ENCODE peak calls at places on chromosomes 7 and 10, in four cellular contexts. One of them, this sample, is unnamed.

GRCh38 chr7:122423591-122423990 is 119.0 kb upstream of the FEZF1 start:
- DNase-seq in activated CD8-positive, alpha-beta memory T cell treated with anti-CD3 and anti-CD28 coated beads, Interleukin-2, amount 50 U/mL, for 48 hours: no peak
- DNase-seq in endothelial cell of umbilical vein: no peak
- DNase-seq in ELR: no peak
- DNase-seq in this sample: no peak

GRCh38 chr7:18357691-18358090 is 137.9 kb upstream of the HDAC9 start:
- DNase-seq in activated CD8-positive, alpha-beta memory T cell treated with anti-CD3 and anti-CD28 coated beads, Interleukin-2, amount 50 U/mL, for 48 hours: no peak
- DNase-seq in endothelial cell of umbilical vein: no peak
- DNase-seq in ELR: peak
- DNase-seq in this sample: peak

GRCh38 chr7:15801041-15801440 is 114.6 kb upstream of the MEOX2 start:
- DNase-seq in activated CD8-positive, alpha-beta memory T cell treated with anti-CD3 and anti-CD28 coated beads, Interleukin-2, amount 50 U/mL, for 48 hours: no peak
- DNase-seq in endothelial cell of umbilical vein: no peak
- DNase-seq in ELR: no peak
- DNase-seq in this sample: no peak

GRCh38 chr7:115953554-115954248 is 76.9 kb downstream of the TFEC start:
- DNase-seq in ELR: no peak
- DNase-seq in activated CD8-positive, alpha-beta memory T cell treated with anti-CD3 and anti-CD28 coated beads, Interleukin-2, amount 50 U/mL, for 48 hours: no peak
- DNase-seq in endothelial cell of umbilical vein: no peak
- DNase-seq in this sample: no peak

GRCh38 chr7:64997927-64998391 is 7.1 kb upstream of the ZNF117 start:
- DNase-seq in ELR: peak
- DNase-seq in endothelial cell of umbilical vein: no peak
- DNase-seq in activated CD8-positive, alpha-beta memory T cell treated with anti-CD3 and anti-CD28 coated beads, Interleukin-2, amount 50 U/mL, for 48 hours: no peak
- DNase-seq in this sample: no peak

GRCh38 chr7:74581916-74582440 is 75.5 kb upstream of the GTF2I start:
- DNase-seq in endothelial cell of umbilical vein: no peak
- DNase-seq in ELR: no peak
- DNase-seq in activated CD8-positive, alpha-beta memory T cell treated with anti-CD3 and anti-CD28 coated beads, Interleukin-2, amount 50 U/mL, for 48 hours: no peak
- DNase-seq in this sample: no peak

GRCh38 chr7:157433628-157434027 is 96.8 kb downstream of the DNAJB6 start:
- DNase-seq in ELR: no peak
- DNase-seq in endothelial cell of umbilical vein: no peak
- DNase-seq in activated CD8-positive, alpha-beta memory T cell treated with anti-CD3 and anti-CD28 coated beads, Interleukin-2, amount 50 U/mL, for 48 hours: no peak
- DNase-seq in this sample: no peak

GRCh38 chr7:130982160-130982638 is 248.2 kb upstream of the KLF14 start:
- DNase-seq in activated CD8-positive, alpha-beta memory T cell treated with anti-CD3 and anti-CD28 coated beads, Interleukin-2, amount 50 U/mL, for 48 hours: no peak
- DNase-seq in ELR: peak
- DNase-seq in endothelial cell of umbilical vein: peak
- DNase-seq in this sample: peak

GRCh38 chr10:34241226-34242000 is 573.7 kb downstream of the PARD3 start:
- DNase-seq in ELR: no peak
- DNase-seq in endothelial cell of umbilical vein: no peak
- DNase-seq in activated CD8-positive, alpha-beta memory T cell treated with anti-CD3 and anti-CD28 coated beads, Interleukin-2, amount 50 U/mL, for 48 hours: no peak
- DNase-seq in this sample: no peak

GRCh38 chr10:93897070-93897797 is 3.5 kb downstream of the SLC35G1 start:
- DNase-seq in ELR: no peak
- DNase-seq in endothelial cell of umbilical vein: no peak
- DNase-seq in activated CD8-positive, alpha-beta memory T cell treated with anti-CD3 and anti-CD28 coated beads, Interleukin-2, amount 50 U/mL, for 48 hours: no peak
- DNase-seq in this sample: no peak

GRCh38 chr7:100089458-100090201 is 861 bp downstream of the COPS6 start:
- DNase-seq in endothelial cell of umbilical vein: no peak
- DNase-seq in activated CD8-positive, alpha-beta memory T cell treated with anti-CD3 and anti-CD28 coated beads, Interleukin-2, amount 50 U/mL, for 48 hours: no peak
- DNase-seq in ELR: peak
- DNase-seq in this sample: no peak

GRCh38 chr10:79468015-79468560 is 22.7 kb upstream of the ZCCHC24 start:
- DNase-seq in activated CD8-positive, alpha-beta memory T cell treated with anti-CD3 and anti-CD28 coated beads, Interleukin-2, amount 50 U/mL, for 48 hours: no peak
- DNase-seq in endothelial cell of umbilical vein: no peak
- DNase-seq in ELR: no peak
- DNase-seq in this sample: no peak

GRCh38 chr10:87991946-87992345 is 128.5 kb downstream of the PTEN start:
- DNase-seq in activated CD8-positive, alpha-beta memory T cell treated with anti-CD3 and anti-CD28 coated beads, Interleukin-2, amount 50 U/mL, for 48 hours: no peak
- DNase-seq in ELR: no peak
- DNase-seq in endothelial cell of umbilical vein: no peak
- DNase-seq in this sample: no peak

GRCh38 chr10:74072503-74072902 is 74.6 kb downstream of the VCL start:
- DNase-seq in endothelial cell of umbilical vein: no peak
- DNase-seq in activated CD8-positive, alpha-beta memory T cell treated with anti-CD3 and anti-CD28 coated beads, Interleukin-2, amount 50 U/mL, for 48 hours: no peak
- DNase-seq in ELR: peak
- DNase-seq in this sample: peak

GRCh38 chr10:51092402-51092801 is 18.1 kb downstream of the PRKG1 start:
- DNase-seq in endothelial cell of umbilical vein: no peak
- DNase-seq in ELR: no peak
- DNase-seq in activated CD8-positive, alpha-beta memory T cell treated with anti-CD3 and anti-CD28 coated beads, Interleukin-2, amount 50 U/mL, for 48 hours: no peak
- DNase-seq in this sample: peak

GRCh38 chr7:22576941-22577927 is 77.2 kb upstream of the STEAP1B start:
- DNase-seq in endothelial cell of umbilical vein: peak
- DNase-seq in ELR: peak
- DNase-seq in activated CD8-positive, alpha-beta memory T cell treated with anti-CD3 and anti-CD28 coated beads, Interleukin-2, amount 50 U/mL, for 48 hours: no peak
- DNase-seq in this sample: peak

GRCh38 chr7:33195264-33195663 is 65.9 kb downstream of the BBS9 start:
- DNase-seq in activated CD8-positive, alpha-beta memory T cell treated with anti-CD3 and anti-CD28 coated beads, Interleukin-2, amount 50 U/mL, for 48 hours: no peak
- DNase-seq in ELR: peak
- DNase-seq in endothelial cell of umbilical vein: no peak
- DNase-seq in this sample: no peak

GRCh38 chr10:126939706-126940105 is 34.5 kb downstream of the DOCK1 start:
- DNase-seq in ELR: no peak
- DNase-seq in activated CD8-positive, alpha-beta memory T cell treated with anti-CD3 and anti-CD28 coated beads, Interleukin-2, amount 50 U/mL, for 48 hours: no peak
- DNase-seq in endothelial cell of umbilical vein: no peak
- DNase-seq in this sample: no peak

GRCh38 chr10:52677087-52677486 is 95.5 kb downstream of the MBL2 start:
- DNase-seq in ELR: no peak
- DNase-seq in endothelial cell of umbilical vein: peak
- DNase-seq in activated CD8-positive, alpha-beta memory T cell treated with anti-CD3 and anti-CD28 coated beads, Interleukin-2, amount 50 U/mL, for 48 hours: no peak
- DNase-seq in this sample: no peak

GRCh38 chr7:139482662-139483466 is 609 bp downstream of the KLRG2 start:
- DNase-seq in activated CD8-positive, alpha-beta memory T cell treated with anti-CD3 and anti-CD28 coated beads, Interleukin-2, amount 50 U/mL, for 48 hours: peak
- DNase-seq in endothelial cell of umbilical vein: no peak
- DNase-seq in ELR: no peak
- DNase-seq in this sample: peak

GRCh38 chr10:126646101-126646500 is 24.4 kb downstream of the C10orf90 start:
- DNase-seq in activated CD8-positive, alpha-beta memory T cell treated with anti-CD3 and anti-CD28 coated beads, Interleukin-2, amount 50 U/mL, for 48 hours: no peak
- DNase-seq in ELR: peak
- DNase-seq in endothelial cell of umbilical vein: no peak
- DNase-seq in this sample: no peak

GRCh38 chr10:104054430-104054829 is 31.2 kb downstream of the COL17A1 start:
- DNase-seq in activated CD8-positive, alpha-beta memory T cell treated with anti-CD3 and anti-CD28 coated beads, Interleukin-2, amount 50 U/mL, for 48 hours: no peak
- DNase-seq in endothelial cell of umbilical vein: peak
- DNase-seq in ELR: peak
- DNase-seq in this sample: no peak

GRCh38 chr10:88195841-88196240 is 332.4 kb downstream of the PTEN start:
- DNase-seq in ELR: no peak
- DNase-seq in activated CD8-positive, alpha-beta memory T cell treated with anti-CD3 and anti-CD28 coated beads, Interleukin-2, amount 50 U/mL, for 48 hours: no peak
- DNase-seq in endothelial cell of umbilical vein: no peak
- DNase-seq in this sample: no peak

GRCh38 chr10:12897278-12897677 is 104.2 kb downstream of the CCDC3 start:
- DNase-seq in ELR: no peak
- DNase-seq in activated CD8-positive, alpha-beta memory T cell treated with anti-CD3 and anti-CD28 coated beads, Interleukin-2, amount 50 U/mL, for 48 hours: no peak
- DNase-seq in endothelial cell of umbilical vein: no peak
- DNase-seq in this sample: no peak

GRCh38 chr7:123285076-123285700 is 85.4 kb upstream of the SLC13A1 start:
- DNase-seq in endothelial cell of umbilical vein: no peak
- DNase-seq in ELR: no peak
- DNase-seq in activated CD8-positive, alpha-beta memory T cell treated with anti-CD3 and anti-CD28 coated beads, Interleukin-2, amount 50 U/mL, for 48 hours: no peak
- DNase-seq in this sample: no peak

GRCh38 chr7:128728608-128729007 is 10.6 kb upstream of the CALU start:
- DNase-seq in endothelial cell of umbilical vein: no peak
- DNase-seq in activated CD8-positive, alpha-beta memory T cell treated with anti-CD3 and anti-CD28 coated beads, Interleukin-2, amount 50 U/mL, for 48 hours: no peak
- DNase-seq in ELR: peak
- DNase-seq in this sample: no peak

GRCh38 chr10:112246-112645 is 23.0 kb upstream of the ZMYND11 start:
- DNase-seq in ELR: peak
- DNase-seq in activated CD8-positive, alpha-beta memory T cell treated with anti-CD3 and anti-CD28 coated beads, Interleukin-2, amount 50 U/mL, for 48 hours: no peak
- DNase-seq in endothelial cell of umbilical vein: no peak
- DNase-seq in this sample: no peak

GRCh38 chr7:129433823-129434171 is 435 bp upstream of the STRIP2 start:
- DNase-seq in ELR: peak
- DNase-seq in activated CD8-positive, alpha-beta memory T cell treated with anti-CD3 and anti-CD28 coated beads, Interleukin-2, amount 50 U/mL, for 48 hours: no peak
- DNase-seq in endothelial cell of umbilical vein: no peak
- DNase-seq in this sample: peak

GRCh38 chr10:124989526-124989925 is 47.6 kb downstream of the ZRANB1 start:
- DNase-seq in endothelial cell of umbilical vein: no peak
- DNase-seq in ELR: peak
- DNase-seq in activated CD8-positive, alpha-beta memory T cell treated with anti-CD3 and anti-CD28 coated beads, Interleukin-2, amount 50 U/mL, for 48 hours: no peak
- DNase-seq in this sample: no peak

GRCh38 chr10:96831867-96832720 is at the start of gene LCOR:
- DNase-seq in activated CD8-positive, alpha-beta memory T cell treated with anti-CD3 and anti-CD28 coated beads, Interleukin-2, amount 50 U/mL, for 48 hours: peak
- DNase-seq in endothelial cell of umbilical vein: peak
- DNase-seq in ELR: peak
- DNase-seq in this sample: peak

GRCh38 chr7:116165717-116166116 is 44.6 kb upstream of the TES start:
- DNase-seq in ELR: no peak
- DNase-seq in endothelial cell of umbilical vein: no peak
- DNase-seq in activated CD8-positive, alpha-beta memory T cell treated with anti-CD3 and anti-CD28 coated beads, Interleukin-2, amount 50 U/mL, for 48 hours: no peak
- DNase-seq in this sample: no peak

GRCh38 chr7:496528-497295 is 22.9 kb downstream of the PDGFA start:
- DNase-seq in ELR: no peak
- DNase-seq in activated CD8-positive, alpha-beta memory T cell treated with anti-CD3 and anti-CD28 coated beads, Interleukin-2, amount 50 U/mL, for 48 hours: no peak
- DNase-seq in endothelial cell of umbilical vein: no peak
- DNase-seq in this sample: peak

GRCh38 chr7:149872419-149873073 is 1.2 kb upstream of the ATP6V0E2 start:
- DNase-seq in endothelial cell of umbilical vein: peak
- DNase-seq in ELR: peak
- DNase-seq in activated CD8-positive, alpha-beta memory T cell treated with anti-CD3 and anti-CD28 coated beads, Interleukin-2, amount 50 U/mL, for 48 hours: peak
- DNase-seq in this sample: peak